ENCODE peak calls at places on chromosomes 2 and 18, in eight cellular contexts. R, W, B, F, T, Q, E and X are unnamed samples.

GRCh38 chr2:9653485-9654271 is 22.9 kb upstream of the YWHAQ start:
- DNase-seq in R (no peak), W (no peak), B (no peak), F (no peak), T (no peak), Q (no peak), E (no peak), X (no peak)

GRCh38 chr2:111169924-111170323 is 49.2 kb downstream of the BCL2L11 start:
- DNase-seq in R (no peak), W (no peak), B (no peak), F (no peak), T (no peak), Q (no peak), E (no peak), X (no peak)

GRCh38 chr2:109482371-109482841 is 131.4 kb downstream of the SEPTIN10 start:
- DNase-seq in R (no peak), W (no peak), B (no peak), F (no peak), T (no peak), Q (no peak), E (no peak), X (no peak)

GRCh38 chr2:69167469-69167822 is 154.5 kb downstream of the ANTXR1 start:
- DNase-seq in R (no peak), W (no peak), B (no peak), F (no peak), T (no peak), Q (no peak), E (no peak), X (no peak)

GRCh38 chr2:58916127-58916526 is 675.0 kb upstream of the FANCL start:
- DNase-seq in R (no peak), W (no peak), B (no peak), F (no peak), T (no peak), Q (no peak), E (no peak), X (no peak)

GRCh38 chr2:189337648-189338047 is 103.6 kb upstream of the WDR75 start:
- DNase-seq in R (no peak), W (no peak), B (no peak), F (no peak), T (no peak), Q (no peak), E (no peak), X (no peak)

GRCh38 chr2:182824056-182824758 is 42.2 kb downstream of the FRZB start:
- DNase-seq in R (no peak), W (no peak), B (peak), F (no peak), T (no peak), Q (no peak), E (no peak), X (peak)

GRCh38 chr2:189698020-189698887 is 23.8 kb downstream of the ANKAR start:
- DNase-seq in R (peak), W (no peak), B (peak), F (no peak), T (peak), Q (peak), E (no peak), X (peak)

GRCh38 chr18:58152891-58153290 is 108.9 kb downstream of the NEDD4L start:
- DNase-seq in R (no peak), W (no peak), B (no peak), F (no peak), T (no peak), Q (no peak), E (peak), X (no peak)

GRCh38 chr2:181658444-181658843 is 1.5 kb upstream of the CERKL start:
- DNase-seq in R (no peak), W (no peak), B (no peak), F (no peak), T (no peak), Q (no peak), E (no peak), X (peak)

GRCh38 chr2:181778621-181779195 is 98.4 kb upstream of the NEUROD1 start:
- DNase-seq in R (no peak), W (no peak), B (no peak), F (no peak), T (no peak), Q (no peak), E (no peak), X (no peak)

GRCh38 chr2:9261231-9261883 is 54.7 kb downstream of the ASAP2 start:
- DNase-seq in R (no peak), W (no peak), B (peak), F (no peak), T (no peak), Q (no peak), E (no peak), X (no peak)

GRCh38 chr2:219198974-219199373 is 7.6 kb upstream of the ZFAND2B start:
- DNase-seq in R (no peak), W (no peak), B (no peak), F (no peak), T (peak), Q (no peak), E (peak), X (no peak)

GRCh38 chr2:222333397-222333796 is 34.6 kb upstream of the PAX3 start:
- DNase-seq in R (no peak), W (no peak), B (no peak), F (no peak), T (no peak), Q (no peak), E (no peak), X (no peak)

GRCh38 chr2:215401896-215402379 is 33.9 kb downstream of the FN1 start:
- DNase-seq in R (no peak), W (peak), B (no peak), F (no peak), T (no peak), Q (peak), E (no peak), X (no peak)

GRCh38 chr18:44887227-44887631 is 206.5 kb downstream of the SETBP1 start:
- DNase-seq in R (no peak), W (no peak), B (peak), F (no peak), T (no peak), Q (no peak), E (no peak), X (peak)

GRCh38 chr2:173997269-173997668 is 32.1 kb upstream of the SP3 start:
- DNase-seq in R (peak), W (no peak), B (peak), F (peak), T (peak), Q (peak), E (peak), X (peak)

GRCh38 chr2:3504741-3505140 is 14.6 kb downstream of the ADI1 start:
- DNase-seq in R (no peak), W (no peak), B (no peak), F (no peak), T (no peak), Q (no peak), E (no peak), X (no peak)

GRCh38 chr2:143083636-143084035 is 45.6 kb upstream of the ARHGAP15 start:
- DNase-seq in R (no peak), W (no peak), B (no peak), F (no peak), T (no peak), Q (no peak), E (no peak), X (peak)

GRCh38 chr2:26394694-26395093 is 7.0 kb upstream of the DRC1 start:
- DNase-seq in R (no peak), W (no peak), B (no peak), F (no peak), T (no peak), Q (no peak), E (no peak), X (no peak)

GRCh38 chr2:47662547-47662946 is 120.4 kb upstream of the MSH6 start:
- DNase-seq in R (no peak), W (no peak), B (no peak), F (no peak), T (no peak), Q (no peak), E (no peak), X (no peak)

GRCh38 chr2:9178905-9179571 is 27.6 kb upstream of the ASAP2 start:
- DNase-seq in R (peak), W (peak), B (peak), F (no peak), T (no peak), Q (peak), E (peak), X (peak)

GRCh38 chr2:234986346-234986745 is 34.5 kb downstream of the SH3BP4 start:
- DNase-seq in R (no peak), W (no peak), B (no peak), F (no peak), T (no peak), Q (no peak), E (no peak), X (no peak)

GRCh38 chr2:124149571-124149970 is 124.5 kb downstream of the CNTNAP5 start:
- DNase-seq in R (no peak), W (no peak), B (peak), F (no peak), T (no peak), Q (no peak), E (no peak), X (no peak)

GRCh38 chr2:146376511-146377084 is 1468.2 kb upstream of the ACVR2A start:
- DNase-seq in R (no peak), W (no peak), B (no peak), F (no peak), T (no peak), Q (no peak), E (no peak), X (no peak)

GRCh38 chr2:30301551-30301950 is 70.2 kb downstream of the LBH start:
- DNase-seq in R (no peak), W (no peak), B (no peak), F (no peak), T (no peak), Q (peak), E (no peak), X (no peak)

GRCh38 chr2:38765149-38765548 is 12.9 kb upstream of the GEMIN6 start:
- DNase-seq in R (no peak), W (no peak), B (no peak), F (no peak), T (no peak), Q (no peak), E (no peak), X (no peak)

GRCh38 chr18:3538456-3538855 is 88.5 kb downstream of the TGIF1 start:
- DNase-seq in R (no peak), W (no peak), B (no peak), F (no peak), T (no peak), Q (no peak), E (no peak), X (no peak)

GRCh38 chr18:3664563-3665178 is 214.7 kb downstream of the TGIF1 start:
- DNase-seq in R (no peak), W (no peak), B (no peak), F (no peak), T (no peak), Q (no peak), E (no peak), X (peak)

GRCh38 chr2:26469092-26469710 is 8.7 kb downstream of the OTOF start:
- DNase-seq in R (no peak), W (peak), B (peak), F (no peak), T (no peak), Q (peak), E (no peak), X (peak)

GRCh38 chr2:10039658-10040410 is 3.5 kb upstream of the KLF11 start:
- DNase-seq in R (peak), W (no peak), B (peak), F (no peak), T (peak), Q (no peak), E (peak), X (peak)

GRCh38 chr18:75247601-75248421 is 37.2 kb downstream of the TSHZ1 start:
- DNase-seq in R (no peak), W (no peak), B (no peak), F (no peak), T (no peak), Q (no peak), E (no peak), X (no peak)

GRCh38 chr18:55405655-55406373 is 182.2 kb downstream of the TCF4 start:
- DNase-seq in R (no peak), W (no peak), B (peak), F (no peak), T (peak), Q (peak), E (peak), X (peak)

GRCh38 chr18:7303306-7303705 is 72.4 kb downstream of the LRRC30 start:
- DNase-seq in R (no peak), W (no peak), B (no peak), F (peak), T (no peak), Q (no peak), E (no peak), X (no peak)

GRCh38 chr18:61821748-61822147 is 71.1 kb downstream of the RNF152 start:
- DNase-seq in R (no peak), W (no peak), B (no peak), F (no peak), T (no peak), Q (no peak), E (no peak), X (no peak)

GRCh38 chr2:231941673-231942072 is 15.5 kb upstream of the NPPC start:
- DNase-seq in R (no peak), W (no peak), B (no peak), F (no peak), T (no peak), Q (no peak), E (peak), X (no peak)

GRCh38 chr2:246489-247145 is 17.2 kb downstream of the SH3YL1 start:
- DNase-seq in R (no peak), W (no peak), B (no peak), F (no peak), T (no peak), Q (peak), E (no peak), X (peak)

GRCh38 chr2:119683717-119684443 is 4.9 kb downstream of the TMEM177 start:
- DNase-seq in R (no peak), W (peak), B (no peak), F (no peak), T (peak), Q (no peak), E (peak), X (no peak)

GRCh38 chr2:28948160-28948559 is 32.9 kb upstream of the TOGARAM2 start:
- DNase-seq in R (no peak), W (no peak), B (no peak), F (no peak), T (no peak), Q (no peak), E (no peak), X (no peak)
- TF ChIP-seq POLR2A in R (no peak), W (no peak), B (no peak), F (no peak), T (no peak), Q (no peak), E (no peak), X (no peak)

DNA sequence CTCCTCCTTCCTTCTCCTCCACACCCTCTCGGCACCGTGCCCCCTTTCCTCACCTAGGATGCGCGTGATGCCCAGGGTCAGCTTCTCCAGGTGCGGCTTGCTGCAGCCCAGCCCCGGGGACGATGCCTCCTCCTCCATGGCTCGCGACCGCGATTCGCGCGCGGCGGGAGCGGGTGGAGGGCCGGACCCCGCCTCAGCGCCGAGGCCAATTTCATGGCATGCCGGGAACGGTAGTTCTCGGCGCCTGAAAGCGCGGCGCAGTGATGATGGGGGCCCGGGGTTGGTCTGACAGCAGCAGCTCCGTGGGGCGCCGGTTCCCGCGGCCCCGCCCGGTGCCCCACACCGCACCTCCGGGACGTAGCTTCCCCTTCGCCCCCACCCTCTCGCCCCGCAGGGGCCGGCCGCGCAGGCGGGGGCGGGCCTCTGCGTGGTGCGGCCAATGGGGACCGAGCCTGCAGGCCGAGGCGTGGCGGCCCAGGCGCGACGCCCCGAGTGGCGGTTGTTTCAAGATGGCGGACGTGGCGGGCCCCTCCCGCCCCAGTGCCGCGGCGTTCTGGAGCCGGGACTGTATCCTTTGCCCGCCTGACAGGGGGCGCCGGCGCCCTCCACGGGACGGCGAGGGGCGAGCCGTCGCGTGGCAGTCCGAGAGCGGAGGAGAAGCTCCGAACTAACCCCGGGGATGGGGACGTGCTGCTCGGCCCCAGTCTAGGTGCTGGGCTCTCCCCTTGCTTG is at the start of the genes KIAA1328 and TPGS2:
- DNase-seq in R (peak), W (peak), B (peak), F (peak), T (peak), Q (peak), E (peak), X (peak)
- TF ChIP-seq POLR2A in R (no peak), W (peak), B (peak), F (peak), T (peak), Q (no peak), E (no peak), X (peak)

GRCh38 chr18:8602040-8602439 is 7.2 kb upstream of the RAB12 start:
- DNase-seq in R (no peak), W (no peak), B (no peak), F (no peak), T (no peak), Q (no peak), E (no peak), X (no peak)

GRCh38 chr18:8601277-8602032 is 7.8 kb upstream of the RAB12 start:
- DNase-seq in R (no peak), W (no peak), B (no peak), F (no peak), T (no peak), Q (no peak), E (no peak), X (no peak)

GRCh38 chr18:8602557-8602956 is 6.7 kb upstream of the RAB12 start:
- DNase-seq in R (no peak), W (no peak), B (no peak), F (no peak), T (no peak), Q (no peak), E (no peak), X (no peak)

GRCh38 chr18:8605974-8606373 is 3.3 kb upstream of the RAB12 start:
- DNase-seq in R (no peak), W (no peak), B (no peak), F (no peak), T (no peak), Q (no peak), E (no peak), X (no peak)

GRCh38 chr18:8603663-8604520 is 5.3 kb upstream of the RAB12 start:
- DNase-seq in R (no peak), W (no peak), B (no peak), F (no peak), T (no peak), Q (no peak), E (no peak), X (no peak)
- TF ChIP-seq POLR2A in R (no peak), W (no peak), B (no peak), F (no peak), T (no peak), Q (no peak), E (no peak), X (no peak)

DNA sequence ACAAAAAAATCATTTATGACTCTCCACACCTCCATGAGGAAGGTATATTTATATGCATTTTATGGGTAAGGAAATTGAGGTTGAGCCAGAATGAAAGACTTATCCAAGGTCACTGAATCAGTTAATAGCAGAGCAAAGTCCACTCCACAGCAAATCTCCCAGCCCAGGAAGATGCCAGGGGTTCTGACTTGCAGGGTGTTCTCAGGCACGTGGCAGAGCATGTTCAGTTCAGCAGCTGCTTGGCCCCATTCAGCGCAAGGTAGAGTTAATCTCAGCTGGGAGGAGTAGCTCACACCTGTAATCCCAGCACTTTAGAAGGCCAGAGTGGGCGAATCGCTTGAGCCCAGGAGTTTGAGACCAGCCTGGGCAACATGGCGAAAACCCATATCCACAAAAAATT is 17.8 kb upstream of the DGKD start:
- DNase-seq in R (no peak), W (no peak), B (peak), F (no peak), T (no peak), Q (no peak), E (no peak), X (no peak)
- TF ChIP-seq POLR2A in R (no peak), W (no peak), B (no peak), F (no peak), T (no peak), Q (no peak), E (no peak), X (no peak)